ENCODE peak calls at places on chromosomes 4 and X, in eight cellular contexts. J is psoas muscle, T is body of pancreas, K is uterus, V is fibroblast of the aortic adventitia, I is astrocyte of the spinal cord, N is breast epithelium, X is epithelial cell of esophagus. W is an unnamed sample.

GRCh38 chr4:184417802-184418511 is 56.4 kb downstream of the IRF2 start:
- DNase-seq in T (no peak), X (peak), K (no peak), N (no peak), I (peak), V (peak), J (no peak), W (peak)

GRCh38 chr4:94444771-94445170 is 7.0 kb upstream of the PDLIM5 start:
- DNase-seq in K (no peak), I (no peak), N (no peak), T (no peak), V (peak), X (no peak), J (no peak), W (no peak)

GRCh38 chr4:187176261-187176910 is 452.7 kb upstream of the FAT1 start:
- DNase-seq in T (no peak), J (no peak), I (no peak), V (no peak), K (no peak), N (no peak), X (no peak), W (no peak)

GRCh38 chr4:74266081-74266480 is 42.2 kb upstream of the EPGN start:
- DNase-seq in N (no peak), I (no peak), T (no peak), J (no peak), V (peak), X (no peak), K (no peak), W (no peak)

GRCh38 chrX:132836471-132836870 is 122.0 kb downstream of the HS6ST2 start:
- DNase-seq in N (no peak), X (no peak), J (no peak), K (no peak), T (no peak), V (no peak), I (no peak), W (no peak)

GRCh38 chr4:168822481-168822880 is 187.6 kb downstream of the CBR4 start:
- DNase-seq in J (no peak), N (no peak), X (no peak), K (no peak), T (no peak), V (no peak), I (no peak), W (no peak)

GRCh38 chrX:39427492-39428289 is 626.4 kb downstream of the MID1IP1 start:
- DNase-seq in J (no peak), I (peak), K (peak), T (no peak), X (peak), V (peak), N (no peak), W (peak)

GRCh38 chrX:22376369-22376768 is 103.7 kb downstream of the CBLL2 start:
- DNase-seq in N (no peak), I (no peak), V (no peak), X (no peak), J (no peak), K (no peak), T (no peak), W (no peak)

GRCh38 chrX:4268676-4269075 is 555.2 kb upstream of the PRKX start:
- DNase-seq in J (no peak), K (no peak), V (no peak), T (no peak), X (no peak), I (no peak), N (no peak), W (no peak)

GRCh38 chr4:97359826-97360225 is 783.5 kb downstream of the STPG2 start:
- DNase-seq in T (no peak), I (no peak), V (no peak), N (no peak), X (no peak), K (no peak), J (no peak), W (no peak)

GRCh38 chr4:80237992-80238391 is 28.5 kb upstream of the FGF5 start:
- DNase-seq in X (peak), J (no peak), I (peak), T (no peak), V (peak), K (no peak), N (no peak), W (peak)

GRCh38 chrX:76428243-76429130 is 977 bp downstream of the MAGEE1 start:
- DNase-seq in J (peak), T (peak), V (no peak), K (peak), I (no peak), X (no peak), N (peak), W (no peak)

GRCh38 chrX:48458711-48459110 is 11.3 kb downstream of the SLC38A5 start:
- DNase-seq in X (no peak), J (no peak), N (no peak), V (no peak), I (no peak), K (no peak), T (peak), W (no peak)

GRCh38 chr4:123444298-123444731 is 47.7 kb downstream of the SPRY1 start:
- DNase-seq in J (no peak), V (peak), X (no peak), N (no peak), K (no peak), T (peak), I (no peak), W (no peak)

GRCh38 chr4:153083447-153083921 is 120.8 kb upstream of the TRIM2 start:
- DNase-seq in V (peak), X (peak), J (no peak), I (peak), K (peak), T (peak), N (no peak), W (peak)

GRCh38 chrX:45623266-45623665 is 422.6 kb upstream of the DIPK2B start:
- DNase-seq in T (no peak), J (no peak), V (peak), X (peak), N (no peak), K (peak), I (peak), W (peak)

GRCh38 chrX:136582624-136583023 is 50.6 kb downstream of the VGLL1 start:
- DNase-seq in J (no peak), T (no peak), I (no peak), V (no peak), X (peak), K (no peak), N (no peak), W (no peak)

GRCh38 chr4:169723207-169723606 is 34.5 kb downstream of the HPF1 start:
- DNase-seq in J (no peak), V (no peak), K (no peak), N (no peak), T (peak), I (no peak), X (peak), W (no peak)

GRCh38 chrX:77446029-77446585 is 1.1 kb upstream of the FGF16 start:
- DNase-seq in X (no peak), K (peak), N (no peak), V (no peak), T (peak), J (no peak), I (no peak), W (no peak)

GRCh38 chr4:139746430-139746829 is 80.8 kb downstream of the MGST2 start:
- DNase-seq in J (no peak), V (no peak), K (no peak), X (no peak), I (no peak), N (no peak), T (no peak), W (no peak)

GRCh38 chrX:38347136-38347535 is 5.3 kb upstream of the OTC start:
- DNase-seq in I (peak), K (no peak), V (peak), X (peak), T (no peak), J (no peak), N (no peak), W (peak)

GRCh38 chrX:45740291-45740690 is 539.6 kb upstream of the DIPK2B start:
- DNase-seq in N (no peak), X (peak), I (no peak), V (no peak), T (no peak), J (no peak), K (no peak), W (no peak)

GRCh38 chrX:35439692-35440091 is 358.4 kb upstream of the MAGEB16 start:
- DNase-seq in T (no peak), K (no peak), J (no peak), N (no peak), I (no peak), V (no peak), X (peak), W (no peak)

GRCh38 chr4:138911903-138912713 is 103.5 kb upstream of the NOCT start:
- DNase-seq in V (no peak), K (peak), T (peak), I (no peak), J (no peak), X (no peak), N (peak), W (no peak)

GRCh38 chr4:101292901-101293300 is 54.4 kb downstream of the PPP3CA start:
- DNase-seq in N (no peak), X (no peak), K (no peak), I (peak), T (no peak), J (no peak), V (peak), W (peak)

GRCh38 chrX:132270699-132271098 is 51.5 kb upstream of the RAP2C start:
- DNase-seq in V (peak), X (peak), J (peak), N (no peak), K (peak), T (peak), I (peak), W (peak)

GRCh38 chr4:2604614-2605013 is 68.2 kb downstream of the FAM193A start:
- DNase-seq in X (no peak), J (no peak), I (no peak), V (no peak), T (no peak), N (no peak), K (no peak), W (no peak)

GRCh38 chr4:150867148-150867547 is 147.9 kb downstream of the LRBA start:
- DNase-seq in J (no peak), N (no peak), V (peak), I (peak), T (no peak), X (peak), K (peak), W (peak)

GRCh38 chr4:83109480-83110221 is 4.9 kb downstream of the PLAC8 start:
- DNase-seq in J (peak), V (no peak), K (no peak), N (no peak), X (peak), T (peak), I (peak), W (no peak)

GRCh38 chr4:83112239-83112638 is 2.3 kb downstream of the PLAC8 start:
- DNase-seq in T (no peak), I (no peak), J (no peak), N (no peak), X (no peak), K (no peak), V (no peak), W (no peak)

GRCh38 chr4:83112678-83113428 is 1.7 kb downstream of the PLAC8 start:
- DNase-seq in T (no peak), N (no peak), J (no peak), V (no peak), I (peak), K (no peak), X (no peak), W (no peak)

GRCh38 chr4:83110222-83110945 is 4.1 kb downstream of the PLAC8 start:
- DNase-seq in K (peak), I (peak), N (peak), X (peak), J (peak), V (peak), T (peak), W (peak)

GRCh38 chr4:83110970-83111369 is 3.6 kb downstream of the PLAC8 start:
- DNase-seq in T (no peak), I (no peak), J (no peak), V (no peak), K (no peak), N (no peak), X (no peak), W (no peak)
- H3K4me3 ChIP-seq in T (no peak), I (no peak), J (no peak), V (no peak), K (no peak), N (no peak), X (no peak), W (no peak)

GRCh38 chr4:102343964-102344519 is 1.2 kb downstream of the SLC39A8 start:
- DNase-seq in K (peak), I (no peak), X (peak), V (peak), T (peak), N (no peak), J (no peak), W (no peak)

GRCh38 chr4:102344955-102345794 is at the start of gene SLC39A8:
- DNase-seq in N (peak), I (peak), T (peak), X (peak), V (peak), K (peak), J (peak), W (peak)

GRCh38 chr4:102341201-102341600 is 4.1 kb downstream of the SLC39A8 start:
- DNase-seq in T (no peak), X (no peak), N (no peak), I (no peak), V (no peak), K (no peak), J (no peak), W (no peak)

GRCh38 chr4:102344520-102344954 is 745 bp downstream of the SLC39A8 start:
- DNase-seq in J (peak), I (peak), K (no peak), V (peak), X (no peak), T (no peak), N (peak), W (no peak)

DNA sequence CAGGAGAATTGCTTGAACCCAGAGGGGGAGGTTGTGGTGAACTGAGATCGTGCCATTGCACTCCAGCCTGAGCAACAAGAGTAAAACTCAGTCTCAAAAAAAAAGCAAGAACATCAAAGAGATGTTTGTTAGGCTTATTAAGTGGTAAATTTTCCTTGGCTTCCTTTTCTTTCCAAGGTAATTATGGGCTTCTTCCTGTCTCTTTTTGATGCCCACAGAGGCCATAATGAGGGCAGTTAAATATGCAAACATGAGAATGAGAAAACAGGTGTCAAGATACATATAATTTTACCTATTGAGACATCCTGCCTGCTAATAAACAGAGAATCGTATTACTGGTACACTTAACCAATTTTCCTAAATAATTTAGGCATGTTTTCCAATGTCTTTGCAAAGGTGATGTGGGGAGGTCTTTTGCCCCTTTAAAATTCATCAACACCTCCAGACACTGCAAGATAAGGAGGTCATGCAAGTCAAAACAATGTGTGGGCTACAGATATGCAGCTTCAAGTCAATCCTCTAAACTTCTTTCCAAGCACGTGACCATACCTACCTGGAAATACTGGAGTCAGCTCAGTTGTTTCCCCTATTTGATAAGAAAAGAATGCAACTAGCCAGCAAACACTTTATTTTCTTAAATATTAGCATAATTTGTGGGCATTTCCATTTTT is 2.7 kb downstream of the SLC39A8 start:
- DNase-seq in T (no peak), N (no peak), V (no peak), I (no peak), J (no peak), X (no peak), K (no peak), W (no peak)
- TF ChIP-seq CTCF in T (no peak), N (no peak), V (no peak), I (no peak), J (no peak), X (no peak), K (no peak), W (no peak)

GRCh38 chr4:172962564-172963353 is 205.9 kb upstream of the GALNT7 start:
- DNase-seq in T (peak), X (peak), I (peak), K (peak), V (peak), N (no peak), J (no peak), W (peak)
- H3K4me3 ChIP-seq in T (no peak), X (no peak), I (no peak), K (no peak), V (no peak), N (no peak), J (no peak), W (no peak)

DNA sequence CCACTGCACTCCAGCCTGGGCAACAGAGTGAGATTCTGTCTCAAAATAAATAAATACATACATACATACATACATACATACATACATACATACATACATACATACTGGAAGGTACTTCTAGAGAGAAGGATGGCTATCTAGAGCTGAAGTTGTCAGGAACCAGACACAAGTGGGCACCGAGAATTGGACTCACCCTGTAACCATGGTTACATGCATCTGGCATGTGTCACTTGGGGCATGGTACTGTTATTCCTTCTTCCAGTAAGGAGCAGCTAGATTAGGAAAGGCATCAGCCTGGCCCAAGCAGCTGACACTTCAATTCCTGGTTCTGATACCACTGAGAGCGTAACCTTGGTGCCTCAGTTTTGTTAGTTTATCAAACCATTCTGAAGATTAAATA is 127.1 kb downstream of the SH3KBP1 start:
- DNase-seq in K (no peak), X (no peak), N (no peak), V (no peak), T (no peak), J (no peak), I (no peak), W (no peak)
- TF ChIP-seq CTCF in K (no peak), X (no peak), N (no peak), V (no peak), T (no peak), J (no peak), I (no peak), W (no peak)

W was measured in astrocyte of the cerebellum.